ENCODE peak calls at places on chromosomes 13 and 19, in five cellular contexts. W, Y, K, C and G are unnamed samples. For H3K27me3, the result is how much of the 10 kb centered on the place peaks cover.

GRCh38 chr19:4701557-4701956 is 22.1 kb downstream of the DPP9 start:
- DNase-seq in W (no peak), K (no peak), Y (no peak), C (no peak), G (no peak)

GRCh38 chr19:13788991-13789390 is 6.3 kb upstream of the ZSWIM4 start:
- DNase-seq in W (no peak), Y (peak), C (no peak), K (no peak), G (no peak)

GRCh38 chr13:45928843-45929242 is 77.3 kb upstream of the SIAH3 start:
- DNase-seq in Y (peak), W (no peak), C (no peak), K (no peak), G (no peak)

GRCh38 chr19:54648129-54648528 is 14.7 kb upstream of the LILRB4 start:
- DNase-seq in K (no peak), C (no peak), Y (no peak), W (no peak), G (no peak)

GRCh38 chr13:20128459-20128927 is 32.4 kb downstream of the GJA3 start:
- DNase-seq in K (peak), Y (peak), W (peak), C (peak), G (peak)

GRCh38 chr19:6723108-6723618 is 2.7 kb upstream of the C3 start:
- DNase-seq in W (peak), K (peak), C (no peak), Y (peak), G (no peak)

GRCh38 chr13:110850840-110851239 is 64.0 kb downstream of the ANKRD10 start:
- DNase-seq in W (no peak), K (no peak), C (no peak), Y (no peak), G (no peak)

GRCh38 chr13:33349314-33349995 is 63.9 kb upstream of the STARD13 start:
- DNase-seq in K (peak), W (no peak), C (peak), Y (peak), G (no peak)

GRCh38 chr19:452829-453228 is 8.0 kb downstream of the SHC2 start:
- DNase-seq in C (no peak), W (no peak), K (no peak), Y (no peak), G (no peak)

GRCh38 chr19:8001651-8001994 is 3.8 kb downstream of the ELAVL1 start:
- DNase-seq in Y (peak), W (no peak), C (no peak), K (no peak), G (no peak)

GRCh38 chr13:98591721-98592352 is 14.9 kb upstream of the STK24 start:
- DNase-seq in W (no peak), K (no peak), Y (no peak), C (no peak), G (no peak)

GRCh38 chr13:95426631-95427030 is 125.4 kb upstream of the ABCC4 start:
- DNase-seq in W (no peak), C (no peak), K (no peak), Y (no peak), G (no peak)

GRCh38 chr19:55258476-55258827 is 365 bp downstream of the PPP6R1 start:
- DNase-seq in C (peak), W (no peak), K (no peak), Y (no peak), G (no peak)

DNA sequence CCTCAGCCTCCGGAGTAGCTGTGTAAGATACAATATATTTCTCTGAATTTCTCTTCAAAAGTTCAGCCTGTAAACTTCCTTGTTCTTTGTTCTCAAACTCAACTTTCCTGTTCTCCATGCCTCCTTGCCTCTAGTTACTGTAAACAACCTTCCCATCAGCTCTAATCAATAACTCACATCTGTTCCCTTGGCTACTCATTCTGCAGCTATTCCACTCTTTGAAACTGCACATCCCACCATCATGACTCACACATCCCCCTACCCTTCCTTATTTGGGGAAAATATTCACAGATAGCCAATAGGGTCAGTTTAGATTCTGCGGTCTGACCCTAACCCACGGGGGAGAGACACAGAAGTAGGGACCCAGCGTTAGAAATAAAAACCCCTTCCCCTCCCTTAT is 2.0 kb downstream of the ZNF562 start:
- DNase-seq in Y (no peak), W (no peak), K (no peak), C (no peak), G (no peak)
- H3K4me3 ChIP-seq in Y (no peak), W (no peak), K (no peak), C (no peak), G (no peak)

GRCh38 chr19:17172624-17173345 is 42.4 kb upstream of the USE1 start:
- DNase-seq in W (no peak), K (no peak), C (no peak), Y (no peak), G (peak)
- TF ChIP-seq CTCF in W (no peak), K (no peak), C (no peak), Y (no peak), G (no peak)

DNA sequence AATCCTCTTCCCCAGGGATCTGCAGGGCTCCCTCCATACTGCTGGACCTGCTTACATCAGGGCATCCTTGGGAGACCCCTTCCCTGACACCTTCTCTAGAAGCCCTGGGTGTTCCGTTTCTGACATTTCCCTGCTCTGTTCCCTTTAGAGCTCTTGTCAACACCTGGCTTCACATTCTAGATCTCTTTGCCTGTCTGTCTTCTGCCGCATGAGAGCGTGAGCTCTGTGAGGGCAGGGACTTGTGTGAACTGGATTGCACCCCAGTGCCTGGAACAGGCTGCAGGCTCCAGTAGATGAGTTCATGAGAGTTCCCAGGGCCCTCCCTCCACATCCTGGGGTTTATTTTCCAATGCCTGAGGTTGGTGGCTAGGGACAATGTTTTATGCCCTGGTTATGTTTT is 651 bp downstream of the CEACAM7 start:
- DNase-seq in C (no peak), W (no peak), Y (no peak), K (no peak), G (no peak)
- H3K27me3 ChIP-seq in C (under half), W (under half), Y (under half), K (under half), G (under half)

GRCh38 chr19:17617807-17618192 is 62.4 kb downstream of the COLGALT1 start:
- DNase-seq in Y (no peak), W (no peak), C (no peak), K (no peak), G (no peak)

GRCh38 chr19:17615889-17616685 is 60.6 kb downstream of the COLGALT1 start:
- DNase-seq in C (peak), Y (no peak), K (no peak), W (no peak), G (no peak)

GRCh38 chr19:17616961-17617806 is 61.7 kb downstream of the COLGALT1 start:
- DNase-seq in Y (no peak), C (peak), W (no peak), K (no peak), G (peak)

GRCh38 chr19:17618281-17618903 is 62.9 kb downstream of the COLGALT1 start:
- DNase-seq in K (no peak), Y (no peak), C (no peak), W (no peak), G (no peak)

GRCh38 chr19:17616686-17616960 is 61.2 kb downstream of the COLGALT1 start:
- DNase-seq in Y (no peak), K (no peak), C (no peak), W (no peak), G (no peak)
- H3K4me3 ChIP-seq in Y (no peak), K (no peak), C (peak), W (no peak), G (peak)

DNA sequence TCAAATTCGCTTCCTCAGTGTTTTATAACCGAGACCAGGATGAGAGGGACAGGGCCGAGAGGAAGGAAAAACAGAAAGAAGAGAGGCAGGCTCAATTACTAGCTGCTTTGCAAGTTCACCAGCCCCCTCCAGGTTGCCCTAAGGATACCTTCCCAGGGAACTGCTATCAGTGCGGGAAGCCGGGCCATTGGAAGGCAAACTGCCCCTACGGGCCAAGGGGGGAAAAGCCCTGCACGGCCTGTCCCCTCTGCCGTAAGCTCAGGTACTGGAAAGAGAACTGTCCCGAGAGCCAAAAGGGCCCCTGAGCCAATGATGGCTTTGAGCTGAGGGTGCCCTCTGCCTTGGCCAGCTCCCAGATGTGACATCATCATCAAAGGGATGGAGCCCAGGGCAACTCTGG is 3.2 kb upstream of the ERVV-1 start:
- DNase-seq in Y (no peak), C (peak), K (no peak), W (no peak), G (no peak)
- TF ChIP-seq CTCF in Y (no peak), C (peak), K (no peak), W (no peak), G (no peak)

DNA sequence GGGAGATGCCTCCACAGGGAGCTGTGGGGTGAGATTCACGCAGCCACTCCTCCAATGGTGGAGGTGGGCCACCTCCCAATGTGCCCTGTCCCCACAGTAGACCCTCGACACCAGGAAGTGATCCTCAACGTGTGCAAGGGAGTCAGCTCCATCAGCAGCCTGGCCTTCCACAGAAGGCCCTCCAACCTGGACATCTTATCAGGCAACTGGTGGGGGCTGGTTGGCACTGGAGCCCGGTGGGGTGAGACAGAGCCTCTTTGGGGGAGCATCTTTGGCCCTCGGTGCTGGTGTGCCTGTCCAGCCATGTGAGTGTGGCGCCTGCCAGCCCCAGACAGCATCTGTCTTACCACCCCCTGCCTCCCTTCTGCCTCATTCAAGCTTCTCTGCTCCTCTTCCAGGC is 19.7 kb upstream of the RNF17 start:
- DNase-seq in W (no peak), C (no peak), Y (no peak), K (no peak), G (no peak)
- H3K27me3 ChIP-seq in W (under half), C (half or more), Y (under half), K (under half), G (under half)

GRCh38 chr19:46356670-46357055 is 9.8 kb downstream of the PPP5C start:
- DNase-seq in Y (no peak), K (peak), C (no peak), W (no peak), G (no peak)
- H3K4me3 ChIP-seq in Y (no peak), K (no peak), C (no peak), W (no peak), G (no peak)

DNA sequence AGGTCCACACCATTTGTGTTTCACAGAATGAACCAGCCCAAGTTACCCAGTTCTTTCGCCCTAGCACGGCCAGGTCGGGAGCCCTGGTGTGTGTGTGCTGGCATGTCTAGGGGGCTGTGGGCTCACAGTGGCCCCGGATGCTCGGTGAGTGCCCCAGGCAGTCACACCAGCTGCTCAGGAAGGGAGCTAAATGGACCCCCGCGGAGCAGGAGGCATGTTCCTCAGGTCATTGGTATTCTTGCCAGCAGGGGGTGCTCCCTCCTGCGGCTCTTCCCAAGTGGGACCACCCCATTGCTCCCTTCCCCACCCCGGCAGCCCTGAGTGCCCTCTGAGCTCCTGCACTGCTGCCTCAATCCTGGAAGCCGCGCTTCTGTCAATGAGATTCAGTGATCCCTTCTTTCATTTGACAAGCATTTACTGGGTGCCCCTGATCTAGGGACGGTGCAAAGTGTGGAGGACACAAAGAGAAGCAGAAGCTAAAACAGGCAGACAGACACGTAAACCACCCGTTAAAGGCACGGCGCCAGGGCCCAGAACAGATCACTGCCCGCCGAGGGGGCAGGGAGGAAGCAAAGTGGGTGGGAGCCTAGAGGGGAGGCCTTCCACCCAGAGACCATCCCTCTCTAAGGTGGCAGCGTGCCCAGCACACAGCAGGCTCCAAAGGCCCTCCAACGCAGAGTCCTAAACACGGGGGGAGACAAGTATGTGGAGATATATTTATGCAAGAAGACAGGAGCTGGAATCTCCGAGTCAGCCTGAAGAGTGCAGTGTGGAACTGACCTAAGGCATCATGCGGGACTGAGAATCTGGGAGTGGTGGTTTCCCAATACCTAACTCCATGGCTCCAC is 5.2 kb upstream of the ADPRHL1 start:
- DNase-seq in C (peak), Y (no peak), K (peak), W (no peak), G (no peak)
- TF ChIP-seq CTCF in C (peak), Y (no peak), K (peak), W (no peak), G (peak)

DNA sequence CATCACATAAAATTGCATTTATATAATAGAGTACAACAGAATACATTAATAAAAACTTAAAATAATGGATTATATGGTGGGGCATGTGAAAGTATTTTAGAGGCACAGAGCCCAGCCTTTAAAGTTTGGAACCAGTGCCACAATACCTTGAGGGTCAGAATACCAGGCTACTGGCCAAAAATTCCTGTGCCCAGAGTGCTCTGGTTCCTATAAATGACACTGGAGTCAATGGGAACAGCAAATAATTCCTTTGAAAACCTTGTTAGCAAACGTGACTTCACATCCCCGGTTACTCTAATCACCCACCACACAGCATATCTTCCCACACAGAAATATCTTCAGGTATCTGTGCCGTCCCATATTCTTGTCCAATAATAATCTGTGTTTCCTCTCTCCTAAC is 1242.6 kb downstream of the DIAPH3 start:
- DNase-seq in K (no peak), Y (no peak), C (no peak), W (no peak), G (no peak)
- H3K27me3 ChIP-seq in K (under half), Y (under half), C (under half), W (under half), G (under half)

GRCh38 chr13:28819748-28820098 is 416 bp upstream of the MTUS2 start:
- DNase-seq in W (no peak), Y (peak), K (no peak), C (peak), G (peak)
- H3K4me3 ChIP-seq in W (peak), Y (no peak), K (peak), C (peak), G (peak)